ENCODE peak calls at places on chromosome 16, in five cellular contexts. One of them, this sample, is unnamed.

GRCh38 chr16:71930993-71931392 is 35.7 kb downstream of the IST1 start:
- DNase-seq in endodermal cell: no peak
- DNase-seq in AG04450: no peak
- DNase-seq in progenitor cell of endocrine pancreas: no peak
- DNase-seq in AG09319: no peak
- DNase-seq in this sample: no peak

GRCh38 chr16:35798885-35799426 is 2339.5 kb downstream of the TP53TG3F start:
- DNase-seq in endodermal cell: no peak
- DNase-seq in AG04450: no peak
- DNase-seq in progenitor cell of endocrine pancreas: no peak
- DNase-seq in AG09319: no peak
- DNase-seq in this sample: no peak

GRCh38 chr16:68227850-68228553 is 7.9 kb downstream of the ESRP2 start:
- DNase-seq in endodermal cell: peak; percentile 18
- DNase-seq in AG04450: no peak
- DNase-seq in progenitor cell of endocrine pancreas: no peak
- DNase-seq in AG09319: no peak
- DNase-seq in this sample: no peak

GRCh38 chr16:24282129-24282528 is 26.0 kb downstream of the CACNG3 start:
- DNase-seq in endodermal cell: no peak
- DNase-seq in AG04450: no peak
- DNase-seq in progenitor cell of endocrine pancreas: no peak
- DNase-seq in AG09319: no peak
- DNase-seq in this sample: no peak

GRCh38 chr16:2056077-2056476 is 8.3 kb downstream of the TSC2 start:
- DNase-seq in endodermal cell: peak; percentile 63
- DNase-seq in AG04450: no peak
- DNase-seq in progenitor cell of endocrine pancreas: no peak
- DNase-seq in AG09319: no peak
- DNase-seq in this sample: no peak

GRCh38 chr16:12337776-12338655 is 361.5 kb downstream of the SNX29 start:
- DNase-seq in endodermal cell: no peak
- DNase-seq in AG04450: no peak
- DNase-seq in progenitor cell of endocrine pancreas: no peak
- DNase-seq in AG09319: no peak
- DNase-seq in this sample: no peak

GRCh38 chr16:72013389-72013788 is 4.8 kb downstream of the DHODH start:
- DNase-seq in endodermal cell: no peak
- DNase-seq in AG04450: no peak
- DNase-seq in progenitor cell of endocrine pancreas: no peak
- DNase-seq in AG09319: no peak
- DNase-seq in this sample: no peak

GRCh38 chr16:12614662-12615278 is 188.9 kb downstream of the CPPED1 start:
- DNase-seq in endodermal cell: peak; percentile 38
- DNase-seq in AG04450: no peak
- DNase-seq in progenitor cell of endocrine pancreas: no peak
- DNase-seq in AG09319: no peak
- DNase-seq in this sample: no peak

GRCh38 chr16:28189237-28189636 is 22.5 kb downstream of the XPO6 start:
- DNase-seq in endodermal cell: no peak
- DNase-seq in AG04450: no peak
- DNase-seq in progenitor cell of endocrine pancreas: no peak
- DNase-seq in AG09319: no peak
- DNase-seq in this sample: no peak

GRCh38 chr16:30148101-30148500 is 25.1 kb upstream of the MAPK3 start:
- DNase-seq in endodermal cell: no peak
- DNase-seq in AG04450: no peak
- DNase-seq in progenitor cell of endocrine pancreas: no peak
- DNase-seq in AG09319: no peak
- DNase-seq in this sample: no peak

GRCh38 chr16:14514967-14515366 is 115.1 kb downstream of the PARN start:
- DNase-seq in endodermal cell: no peak
- DNase-seq in AG04450: no peak
- DNase-seq in progenitor cell of endocrine pancreas: no peak
- DNase-seq in AG09319: no peak
- DNase-seq in this sample: no peak

GRCh38 chr16:17633146-17633966 is 162.6 kb upstream of the XYLT1 start:
- DNase-seq in endodermal cell: no peak
- DNase-seq in AG04450: no peak
- DNase-seq in progenitor cell of endocrine pancreas: no peak
- DNase-seq in AG09319: no peak
- DNase-seq in this sample: no peak

GRCh38 chr16:84144301-84144858 is 597 bp downstream of the HSDL1 start:
- DNase-seq in endodermal cell: peak; percentile 76
- DNase-seq in AG04450: no peak
- DNase-seq in progenitor cell of endocrine pancreas: peak; percentile 19
- DNase-seq in AG09319: no peak
- DNase-seq in this sample: no peak

GRCh38 chr16:1485847-1486496 is 2.8 kb downstream of the PTX4 start:
- DNase-seq in endodermal cell: no peak
- DNase-seq in AG04450: no peak
- DNase-seq in progenitor cell of endocrine pancreas: no peak
- DNase-seq in AG09319: no peak
- DNase-seq in this sample: no peak

GRCh38 chr16:50464325-50465290 is 83.6 kb upstream of the NKD1 start:
- DNase-seq in endodermal cell: peak; percentile 75
- DNase-seq in AG04450: no peak
- DNase-seq in progenitor cell of endocrine pancreas: no peak
- DNase-seq in AG09319: no peak
- DNase-seq in this sample: no peak

DNA sequence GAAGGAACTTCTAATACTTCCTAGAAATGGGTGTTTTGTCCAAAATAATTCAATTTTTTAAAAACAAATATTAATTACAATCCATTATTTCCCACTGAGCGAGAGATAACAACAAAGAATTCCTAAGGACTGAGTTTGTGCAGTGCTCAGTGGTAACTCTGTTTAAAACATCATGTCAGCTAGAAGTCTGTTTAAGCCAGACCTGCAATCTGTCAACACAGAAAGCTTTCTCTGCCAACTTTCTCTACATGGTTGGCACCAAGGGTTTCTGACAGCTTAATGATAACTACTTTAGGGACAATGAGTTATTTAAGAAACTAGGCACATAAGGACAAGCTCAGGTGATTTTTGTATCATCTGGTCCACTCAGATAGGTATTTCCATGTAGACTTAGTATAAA is 81.8 kb downstream of the WDR59 start:
- DNase-seq in endodermal cell: no peak
- DNase-seq in AG04450: no peak
- DNase-seq in progenitor cell of endocrine pancreas: no peak
- DNase-seq in AG09319: no peak
- DNase-seq in this sample: no peak
- TF ChIP-seq CTCF in endodermal cell: no peak
- TF ChIP-seq CTCF in AG04450: no peak
- TF ChIP-seq CTCF in progenitor cell of endocrine pancreas: no peak
- TF ChIP-seq CTCF in AG09319: no peak
- TF ChIP-seq CTCF in this sample: no peak

DNA sequence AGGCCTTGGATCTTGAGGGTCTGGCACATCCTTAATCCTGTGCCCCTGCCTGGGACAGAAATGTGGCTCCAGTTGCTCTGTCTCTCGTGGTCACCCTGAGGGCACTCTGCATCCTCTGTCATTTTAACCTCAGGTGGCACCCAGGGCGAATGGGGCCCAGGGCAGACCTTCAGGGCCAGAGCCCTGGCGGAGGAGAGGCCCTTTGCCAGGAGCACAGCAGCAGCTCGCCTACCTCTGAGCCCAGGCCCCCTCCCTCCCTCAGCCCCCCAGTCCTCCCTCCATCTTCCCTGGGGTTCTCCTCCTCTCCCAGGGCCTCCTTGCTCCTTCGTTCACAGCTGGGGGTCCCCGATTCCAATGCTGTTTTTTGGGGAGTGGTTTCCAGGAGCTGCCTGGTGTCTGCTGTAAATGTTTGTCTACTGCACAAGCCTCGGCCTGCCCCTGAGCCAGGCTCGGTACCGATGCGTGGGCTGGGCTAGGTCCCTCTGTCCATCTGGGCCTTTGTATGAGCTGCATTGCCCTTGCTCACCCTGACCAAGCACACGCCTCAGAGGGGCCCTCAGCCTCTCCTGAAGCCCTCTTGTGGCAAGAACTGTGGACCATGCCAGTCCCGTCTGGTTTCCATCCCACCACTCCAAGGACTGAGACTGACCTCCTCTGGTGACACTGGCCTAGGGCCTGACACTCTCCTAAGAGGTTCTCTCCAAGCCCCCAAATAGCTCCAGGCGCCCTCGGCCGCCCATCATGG is 4.0 kb upstream of the ADGRG3 start:
- DNase-seq in endodermal cell: no peak
- DNase-seq in AG04450: no peak
- DNase-seq in progenitor cell of endocrine pancreas: no peak
- DNase-seq in AG09319: no peak
- DNase-seq in this sample: no peak
- TF ChIP-seq CTCF in endodermal cell: peak; percentile 68
- TF ChIP-seq CTCF in AG04450: peak; percentile 16
- TF ChIP-seq CTCF in progenitor cell of endocrine pancreas: peak; percentile 21
- TF ChIP-seq CTCF in AG09319: no peak
- TF ChIP-seq CTCF in this sample: no peak

GRCh38 chr16:9415588-9415987 is 324.1 kb downstream of the HAPSTR1 start:
- DNase-seq in endodermal cell: peak; percentile 58
- DNase-seq in AG04450: no peak
- DNase-seq in progenitor cell of endocrine pancreas: no peak
- DNase-seq in AG09319: no peak
- DNase-seq in this sample: no peak
- TF ChIP-seq CTCF in endodermal cell: peak; percentile 60
- TF ChIP-seq CTCF in AG04450: no peak
- TF ChIP-seq CTCF in progenitor cell of endocrine pancreas: no peak
- TF ChIP-seq CTCF in AG09319: no peak
- TF ChIP-seq CTCF in this sample: no peak

GRCh38 chr16:25996052-25996451 is 304.3 kb downstream of the HS3ST4 start:
- DNase-seq in endodermal cell: no peak
- DNase-seq in AG04450: no peak
- DNase-seq in progenitor cell of endocrine pancreas: no peak
- DNase-seq in AG09319: no peak
- DNase-seq in this sample: no peak
- TF ChIP-seq CTCF in endodermal cell: peak; percentile 61
- TF ChIP-seq CTCF in AG04450: no peak
- TF ChIP-seq CTCF in progenitor cell of endocrine pancreas: no peak
- TF ChIP-seq CTCF in AG09319: no peak
- TF ChIP-seq CTCF in this sample: no peak

GRCh38 chr16:4313563-4314531 is 2.0 kb upstream of the GLIS2 start:
- DNase-seq in endodermal cell: peak; percentile 93
- DNase-seq in AG04450: no peak
- DNase-seq in progenitor cell of endocrine pancreas: peak; percentile 77
- DNase-seq in AG09319: no peak
- DNase-seq in this sample: no peak
- TF ChIP-seq CTCF in endodermal cell: peak; percentile 97
- TF ChIP-seq CTCF in AG04450: peak; percentile 51
- TF ChIP-seq CTCF in progenitor cell of endocrine pancreas: peak; percentile 86
- TF ChIP-seq CTCF in AG09319: peak; percentile 55
- TF ChIP-seq CTCF in this sample: peak; percentile 42

GRCh38 chr16:82631701-82632685 is 5.2 kb downstream of the CDH13 start:
- DNase-seq in endodermal cell: peak; percentile 75
- DNase-seq in AG04450: no peak
- DNase-seq in progenitor cell of endocrine pancreas: no peak
- DNase-seq in AG09319: no peak
- DNase-seq in this sample: no peak
- TF ChIP-seq CTCF in endodermal cell: peak; percentile 76
- TF ChIP-seq CTCF in AG04450: peak; percentile 28
- TF ChIP-seq CTCF in progenitor cell of endocrine pancreas: peak; percentile 29
- TF ChIP-seq CTCF in AG09319: peak; percentile 23
- TF ChIP-seq CTCF in this sample: no peak

GRCh38 chr16:53085539-53086450 is 31.0 kb downstream of the CHD9 start:
- DNase-seq in endodermal cell: peak; percentile 41
- DNase-seq in AG04450: no peak
- DNase-seq in progenitor cell of endocrine pancreas: no peak
- DNase-seq in AG09319: no peak
- DNase-seq in this sample: no peak
- TF ChIP-seq CTCF in endodermal cell: no peak
- TF ChIP-seq CTCF in AG04450: no peak
- TF ChIP-seq CTCF in progenitor cell of endocrine pancreas: no peak
- TF ChIP-seq CTCF in AG09319: no peak
- TF ChIP-seq CTCF in this sample: no peak

GRCh38 chr16:57045694-57046381 is 46.5 kb upstream of the CPNE2 start:
- DNase-seq in endodermal cell: peak; percentile 91
- DNase-seq in AG04450: peak; percentile 26
- DNase-seq in progenitor cell of endocrine pancreas: peak; percentile 39
- DNase-seq in AG09319: peak; percentile 23
- DNase-seq in this sample: no peak
- TF ChIP-seq CTCF in endodermal cell: peak; percentile 80
- TF ChIP-seq CTCF in AG04450: peak; percentile 87
- TF ChIP-seq CTCF in progenitor cell of endocrine pancreas: peak; percentile 66
- TF ChIP-seq CTCF in AG09319: peak; percentile 71
- TF ChIP-seq CTCF in this sample: peak; percentile 63

GRCh38 chr16:75801307-75801706 is 75.0 kb upstream of the CPHXL start:
- DNase-seq in endodermal cell: no peak
- DNase-seq in AG04450: no peak
- DNase-seq in progenitor cell of endocrine pancreas: no peak
- DNase-seq in AG09319: no peak
- DNase-seq in this sample: no peak
- TF ChIP-seq CTCF in endodermal cell: peak; percentile 56
- TF ChIP-seq CTCF in AG04450: peak; percentile 39
- TF ChIP-seq CTCF in progenitor cell of endocrine pancreas: peak; percentile 43
- TF ChIP-seq CTCF in AG09319: no peak
- TF ChIP-seq CTCF in this sample: peak; percentile 42

GRCh38 chr16:21614896-21615295 is 15.5 kb downstream of the METTL9 start:
- DNase-seq in endodermal cell: no peak
- DNase-seq in AG04450: no peak
- DNase-seq in progenitor cell of endocrine pancreas: no peak
- DNase-seq in AG09319: no peak
- DNase-seq in this sample: no peak
- TF ChIP-seq CTCF in endodermal cell: peak; percentile 67
- TF ChIP-seq CTCF in AG04450: peak; percentile 7
- TF ChIP-seq CTCF in progenitor cell of endocrine pancreas: peak; percentile 29
- TF ChIP-seq CTCF in AG09319: no peak
- TF ChIP-seq CTCF in this sample: peak; percentile 0